ENCODE peak calls at places on chromosomes 6 and 20, in six cellular contexts. M is HCT116, L is HepG2, O is H1, Z is GM12878, I is K562. V is an unnamed sample.

GRCh38 chr20:38441916-38442315 is 6.8 kb upstream of the SNHG17 start:
- DNase-seq in I (no peak), M (no peak), O (no peak), Z (no peak), L (no peak), V (no peak)

GRCh38 chr20:52105573-52106422 is 85.8 kb downstream of the ZFP64 start:
- DNase-seq in O (peak; percentile 87), Z (no peak), L (no peak), M (no peak), I (no peak), V (no peak)

GRCh38 chr6:158938220-158938619 is 61.8 kb downstream of the RSPH3 start:
- DNase-seq in O (no peak), L (no peak), Z (no peak), I (no peak), M (no peak), V (no peak)

GRCh38 chr6:84836366-84836765 is 72.0 kb upstream of the TBX18 start:
- DNase-seq in Z (no peak), I (no peak), O (no peak), L (no peak), M (no peak), V (no peak)

GRCh38 chr20:31720486-31721407 is 1.9 kb downstream of the BCL2L1 start:
- DNase-seq in Z (no peak), I (peak; percentile 3), M (no peak), O (no peak), L (peak; percentile 94), V (no peak)

GRCh38 chr6:89371849-89372505 is 19.5 kb upstream of the UBE2J1 start:
- DNase-seq in O (no peak), M (no peak), I (peak; percentile 76), Z (no peak), L (peak; percentile 47), V (no peak)

GRCh38 chr20:9066196-9066595 is 2.7 kb upstream of the PLCB4 start:
- DNase-seq in O (no peak), L (no peak), M (no peak), Z (no peak), I (no peak), V (no peak)

GRCh38 chr20:34172926-34173325 is 60.9 kb upstream of the EIF2S2 start:
- DNase-seq in I (no peak), Z (no peak), L (no peak), M (no peak), O (no peak), V (no peak)

GRCh38 chr6:108902389-108902792 is 54.2 kb downstream of the ARMC2 start:
- DNase-seq in I (no peak), O (no peak), L (no peak), M (no peak), Z (no peak), V (no peak)

GRCh38 chr6:158521759-158522158 is 38.1 kb upstream of the TMEM181 start:
- DNase-seq in L (no peak), Z (no peak), O (no peak), I (no peak), M (no peak), V (no peak)

GRCh38 chr6:154425034-154425433 is 68.4 kb upstream of the IPCEF1 start:
- DNase-seq in I (no peak), L (no peak), M (no peak), Z (no peak), O (no peak), V (no peak)

GRCh38 chr6:43944908-43945777 is 175.1 kb downstream of the VEGFA start:
- DNase-seq in M (no peak), Z (no peak), O (no peak), L (no peak), I (no peak), V (no peak)

GRCh38 chr6:101257163-101257562 is 136.3 kb upstream of the GRIK2 start:
- DNase-seq in L (no peak), O (no peak), Z (no peak), M (no peak), I (no peak), V (no peak)

GRCh38 chr6:83824831-83825230 is 28.3 kb upstream of the RIPPLY2 start:
- DNase-seq in M (no peak), I (no peak), O (no peak), L (no peak), Z (no peak), V (no peak)

GRCh38 chr20:47774081-47774777 is 11.1 kb downstream of the SULF2 start:
- DNase-seq in M (no peak), L (no peak), I (no peak), Z (no peak), O (no peak), V (no peak)

GRCh38 chr20:15706719-15707118 is 866.5 kb downstream of the KIF16B start:
- DNase-seq in I (no peak), Z (no peak), M (no peak), L (no peak), O (no peak), V (no peak)
- TF ChIP-seq SIN3A in I (no peak), Z (no peak), M (no peak), L (no peak), O (no peak), V (no peak)

DNA sequence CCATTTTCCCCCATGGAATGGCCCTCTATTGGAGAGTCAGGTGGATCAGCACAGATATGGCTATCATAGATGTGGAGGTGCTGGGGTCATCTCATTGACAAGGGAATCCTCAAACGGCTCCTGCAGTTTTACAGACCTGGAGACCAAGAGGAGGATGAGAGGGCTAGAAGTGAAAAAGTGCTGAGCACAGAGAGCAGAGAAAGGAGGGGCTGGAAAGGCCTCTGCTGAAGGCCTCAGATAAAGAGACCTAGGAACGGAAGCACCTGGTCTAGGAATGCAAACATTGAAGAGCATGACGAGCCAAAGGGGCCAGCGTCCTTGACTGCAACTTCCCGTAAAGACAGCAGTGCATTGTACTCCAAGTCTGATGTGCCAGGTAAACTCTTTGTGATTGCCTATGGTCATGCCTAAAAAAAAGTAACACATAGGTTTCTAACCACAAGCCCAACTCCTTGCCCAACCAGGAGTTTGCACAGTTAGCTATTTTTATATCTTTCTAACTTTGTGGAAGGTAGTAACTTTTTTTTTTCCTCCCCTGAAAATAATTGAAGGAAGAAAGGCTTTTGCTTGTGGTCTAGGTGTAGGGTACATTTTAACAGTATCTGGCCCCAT is 15.2 kb downstream of the RSPH4A start:
- DNase-seq in M (no peak), Z (no peak), L (peak; percentile 100), I (peak; percentile 68), O (no peak), V (no peak)
- TF ChIP-seq POLR2AphosphoS5 in M (no peak), Z (no peak), L (peak; percentile 54), I (peak; percentile 41), O (no peak), V (no peak)

GRCh38 chr20:55528482-55528881 is 476.8 kb downstream of the CBLN4 start:
- DNase-seq in I (no peak), M (no peak), Z (no peak), L (no peak), O (no peak), V (no peak)
- H3K4me1 ChIP-seq in I (no peaks in the 10 kb centered on the region), M (no peaks in the 10 kb centered on the region), Z (no peaks in the 10 kb centered on the region), L (no peaks in the 10 kb centered on the region), O (no peaks in the 10 kb centered on the region), V (no peaks in the 10 kb centered on the region)

DNA sequence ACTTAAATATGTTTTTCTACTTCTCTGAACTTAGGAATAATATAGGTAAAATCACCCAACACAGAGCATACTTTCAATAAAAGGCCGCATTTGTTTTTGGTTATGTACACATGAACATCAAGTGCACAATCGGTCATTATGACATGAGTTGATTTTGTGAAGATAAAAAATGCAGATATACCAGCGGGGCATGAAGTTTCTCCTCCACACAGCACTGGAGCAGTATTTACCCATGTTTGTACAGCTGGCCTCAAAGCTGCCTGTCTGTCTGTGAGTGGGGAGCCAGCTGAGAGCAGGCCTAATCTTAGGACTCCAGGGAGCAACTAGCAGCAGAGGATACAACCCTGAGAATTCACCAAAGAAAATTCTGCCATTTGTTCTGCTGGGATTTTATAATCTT is 206.5 kb downstream of the TPBG start:
- DNase-seq in O (no peak), L (peak; percentile 13), Z (no peak), M (no peak), I (no peak), V (no peak)
- TF ChIP-seq SIN3A in O (no peak), L (no peak), Z (no peak), M (no peak), I (no peak), V (no peak)

GRCh38 chr6:13486679-13487121 is 700 bp downstream of the GFOD1 start:
- DNase-seq in O (no peak), Z (no peak), I (peak; percentile 75), L (peak; percentile 24), M (no peak), V (no peak)
- TF ChIP-seq POLR2AphosphoS5 in O (no peak), Z (no peak), I (no peak), L (no peak), M (no peak), V (no peak)

GRCh38 chr20:10466855-10467254 is 31.8 kb downstream of the SLX4IP start:
- DNase-seq in Z (no peak), O (no peak), L (no peak), I (no peak), M (no peak), V (no peak)

GRCh38 chr20:10466325-10466724 is 31.2 kb downstream of the SLX4IP start:
- DNase-seq in I (no peak), O (peak; percentile 38), M (no peak), L (no peak), Z (no peak), V (no peak)

GRCh38 chr20:10474606-10475184 is 39.6 kb downstream of the SLX4IP start:
- DNase-seq in M (no peak), I (no peak), O (no peak), Z (no peak), L (no peak), V (no peak)

GRCh38 chr20:10467985-10468845 is 33.1 kb downstream of the SLX4IP start:
- DNase-seq in O (no peak), L (no peak), Z (no peak), I (no peak), M (no peak), V (no peak)

DNA sequence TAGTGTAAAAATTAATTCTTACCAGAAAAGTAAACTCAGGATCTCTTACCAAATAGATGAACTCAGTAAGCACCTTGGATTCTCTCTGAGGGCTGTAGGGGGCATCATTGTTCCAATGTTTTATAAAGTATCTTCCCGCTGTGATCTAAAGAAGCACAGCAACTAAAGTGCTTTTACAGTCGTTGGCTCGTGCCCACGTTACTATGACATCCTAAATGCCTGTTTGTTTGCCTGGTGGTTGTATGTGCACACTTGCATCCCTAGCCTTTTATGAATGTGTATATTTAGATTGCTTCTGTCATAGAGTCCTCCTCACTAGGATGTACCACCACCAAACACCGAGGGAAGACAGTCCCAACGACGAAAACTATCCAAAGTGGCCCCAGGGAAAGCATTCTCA is 34.5 kb downstream of the SLX4IP start:
- DNase-seq in M (peak; percentile 46), I (peak; percentile 38), L (peak; percentile 77), O (peak; percentile 23), Z (no peak), V (peak; percentile 60)
- H3K4me1 ChIP-seq in M (peaks cover 43% of the 10 kb centered on the region), I (peaks cover 6% of the 10 kb centered on the region), L (peaks cover 27% of the 10 kb centered on the region), O (peaks cover 23% of the 10 kb centered on the region), Z (peaks cover 3% of the 10 kb centered on the region), V (no peaks in the 10 kb centered on the region)

V was measured in Panc1.